ENCODE peak calls at places on chromosomes 5 and 9, in six cellular contexts. M is EL; H is stimulated activated CD8-positive, alpha-beta memory T cell treated with anti-CD3 and anti-CD28 coated beads, Interleukin-15, amount 100 ng/mL, for 24 hours; E is AML-193; R is GM04503; J is cardiac muscle cell. I is an unnamed sample.

GRCh38 chr5:4625206-4625896 is 514.8 kb upstream of the ADAMTS16 start:
- DNase-seq in J (no peak), R (no peak), M (no peak), E (no peak), H (no peak), I (no peak)

GRCh38 chr9:107172160-107172978 is 110.7 kb upstream of the RAD23B start:
- DNase-seq in M (peak; percentile 76), E (peak; percentile 44), H (no peak), R (no peak), J (peak; percentile 85), I (peak; percentile 21)

GRCh38 chr9:129626944-129627297 is 958 bp downstream of the NTMT1 start:
- DNase-seq in M (peak; percentile 97), H (no peak), J (no peak), R (peak; percentile 49), E (no peak), I (no peak)

GRCh38 chr9:10055886-10056395 is 556.9 kb downstream of the PTPRD start:
- DNase-seq in H (no peak), R (no peak), E (no peak), M (no peak), J (no peak), I (no peak)

GRCh38 chr5:139649082-139649991 is 1.2 kb downstream of the CXXC5 start:
- DNase-seq in H (no peak), J (peak; percentile 52), R (no peak), E (peak; percentile 46), M (peak; percentile 25), I (no peak)

GRCh38 chr5:128236334-128236733 is 152.8 kb downstream of the SLC12A2 start:
- DNase-seq in M (no peak), R (no peak), E (no peak), H (no peak), J (no peak), I (no peak)

GRCh38 chr9:115034801-115035200 is 83.2 kb downstream of the TNC start:
- DNase-seq in E (no peak), M (peak; percentile 84), J (no peak), H (no peak), R (peak; percentile 55), I (no peak)

GRCh38 chr9:75889977-75890540 is 414 bp upstream of the PCSK5 start:
- DNase-seq in R (no peak), M (peak; percentile 51), J (peak; percentile 44), E (peak; percentile 37), H (no peak), I (peak; percentile 52)

GRCh38 chr9:77020438-77021264 is 1.2 kb downstream of the FOXB2 start:
- DNase-seq in R (no peak), E (no peak), H (no peak), M (no peak), J (no peak), I (no peak)

GRCh38 chr5:133610489-133611356 is 1.6 kb downstream of the FSTL4 start:
- DNase-seq in E (no peak), J (peak; percentile 95), R (no peak), H (no peak), M (peak; percentile 32), I (peak; percentile 20)

GRCh38 chr5:176492431-176492830 is 44.2 kb downstream of the FAF2 start:
- DNase-seq in R (no peak), M (peak; percentile 64), J (no peak), H (no peak), E (no peak), I (no peak)

GRCh38 chr9:103999375-104000062 is 94.6 kb upstream of the SMC2 start:
- DNase-seq in H (no peak), R (no peak), J (no peak), E (no peak), M (no peak), I (no peak)

GRCh38 chr5:73564644-73565165 is 734 bp downstream of the ANKRA2 start:
- DNase-seq in H (no peak), E (no peak), R (no peak), J (peak; percentile 3), M (no peak), I (no peak)

GRCh38 chr5:54180616-54181015 is 129.8 kb downstream of the ARL15 start:
- DNase-seq in H (no peak), E (no peak), M (peak; percentile 32), J (no peak), R (peak; percentile 92), I (no peak)

GRCh38 chr5:170571331-170571731 is 67.5 kb downstream of the KCNIP1 start:
- DNase-seq in J (no peak), R (peak; percentile 26), E (no peak), M (peak; percentile 85), H (no peak), I (no peak)

GRCh38 chr9:110814159-110814558 is 145.6 kb downstream of the MUSK start:
- DNase-seq in J (no peak), M (peak; percentile 83), E (no peak), R (no peak), H (no peak), I (no peak)

GRCh38 chr5:174542466-174542865 is 181.9 kb upstream of the MSX2 start:
- DNase-seq in J (no peak), H (no peak), M (no peak), E (no peak), R (no peak), I (no peak)

GRCh38 chr5:178644826-178645545 is 18.1 kb upstream of the CLK4 start:
- DNase-seq in H (no peak), R (no peak), E (no peak), M (peak; percentile 69), J (no peak), I (no peak)

GRCh38 chr5:172909931-172910502 is 49.2 kb upstream of the RPL26L1 start:
- DNase-seq in R (peak; percentile 60), H (no peak), J (peak; percentile 73), M (peak; percentile 85), E (no peak), I (no peak)

GRCh38 chr9:119224431-119224830 is 144.8 kb downstream of the BRINP1 start:
- DNase-seq in H (no peak), E (no peak), R (no peak), J (no peak), M (no peak), I (no peak)

GRCh38 chr5:103532116-103532734 is 30.4 kb downstream of the NUDT12 start:
- DNase-seq in H (no peak), M (peak; percentile 10), E (no peak), R (no peak), J (no peak), I (no peak)

GRCh38 chr9:124220551-124221451 is 36.9 kb upstream of the NEK6 start:
- DNase-seq in H (no peak), M (peak; percentile 50), R (no peak), E (no peak), J (no peak), I (no peak)

GRCh38 chr9:4678679-4679267 is 596 bp upstream of the CDC37L1 start:
- DNase-seq in R (no peak), H (no peak), E (peak; percentile 47), J (peak; percentile 17), M (peak; percentile 41), I (peak; percentile 70)

GRCh38 chr9:137382444-137382727 is 40.6 kb downstream of the EXD3 start:
- DNase-seq in J (no peak), E (no peak), M (no peak), H (no peak), R (no peak), I (no peak)

GRCh38 chr5:108260858-108261170 is 121.1 kb downstream of the FBXL17 start:
- DNase-seq in R (no peak), H (no peak), J (no peak), E (no peak), M (no peak), I (no peak)

GRCh38 chr5:151470440-151470839 is 23.0 kb downstream of the SLC36A1 start:
- DNase-seq in H (no peak), E (no peak), R (no peak), M (peak; percentile 83), J (no peak), I (no peak)

GRCh38 chr9:99878651-99879050 is 27.8 kb upstream of the STX17 start:
- DNase-seq in M (no peak), H (no peak), J (no peak), E (no peak), R (no peak), I (no peak)

GRCh38 chr5:107203231-107203630 is 467.5 kb downstream of the EFNA5 start:
- DNase-seq in R (no peak), M (no peak), H (no peak), E (no peak), J (no peak), I (no peak)